ENCODE peak calls at places on chromosome 4, in five cellular contexts. H is vagina, W is adipocyte, E is HCT116, B is right cardiac atrium. K is an unnamed sample. For H3K4me1, the result is how much of the 10 kb centered on the place peaks cover.

GRCh38 chr4:139857021-139857420 is 191.4 kb downstream of the MGST2 start:
- DNase-seq in H (no peak), W (no peak), E (no peak), B (no peak), K (no peak)

GRCh38 chr4:158004101-158004500 is 168.7 kb downstream of the GASK1B start:
- DNase-seq in H (no peak), W (no peak), E (no peak), B (no peak), K (no peak)

GRCh38 chr4:181138116-181138515 is 1105.1 kb upstream of the TENM3 start:
- DNase-seq in H (no peak), W (no peak), E (no peak), B (no peak), K (no peak)

GRCh38 chr4:126766266-126766665 is 866.5 kb upstream of the INTU start:
- DNase-seq in H (no peak), W (no peak), E (no peak), B (peak), K (no peak)

GRCh38 chr4:124686279-124686678 is 26.3 kb downstream of the ANKRD50 start:
- DNase-seq in H (no peak), W (no peak), E (no peak), B (no peak), K (no peak)

GRCh38 chr4:48944659-48945290 is 38.2 kb upstream of the OCIAD2 start:
- DNase-seq in H (no peak), W (no peak), E (no peak), B (no peak), K (no peak)

GRCh38 chr4:31089815-31090214 is 369.6 kb downstream of the PCDH7 start:
- DNase-seq in H (no peak), W (no peak), E (peak), B (peak), K (no peak)

GRCh38 chr4:11565899-11566298 is 137.2 kb upstream of the HS3ST1 start:
- DNase-seq in H (no peak), W (no peak), E (no peak), B (no peak), K (no peak)

GRCh38 chr4:47031713-47032404 is 492 bp downstream of the GABRB1 start:
- DNase-seq in H (no peak), W (peak), E (no peak), B (peak), K (no peak)

DNA sequence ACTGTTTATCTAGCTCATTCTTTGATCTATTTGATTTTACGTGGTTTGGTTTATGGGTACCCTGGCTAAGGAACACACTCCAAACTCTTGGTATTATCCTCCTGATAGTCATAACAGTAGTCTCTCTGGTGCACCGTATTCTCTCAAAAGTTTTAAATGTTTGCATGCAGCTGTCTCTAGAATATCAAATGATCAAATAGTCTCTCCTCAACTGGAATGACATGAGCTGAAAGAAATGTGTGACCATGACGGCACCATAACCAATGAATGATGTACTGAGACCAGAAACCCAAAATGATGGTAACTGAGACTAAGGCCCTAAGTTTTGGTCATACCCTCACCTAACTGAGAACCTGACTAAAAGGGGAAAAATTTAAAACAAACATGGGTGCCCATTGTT is 319.4 kb downstream of the SLC7A11 start:
- DNase-seq in H (no peak), W (no peak), E (no peak), B (no peak), K (no peak)
- H3K4me3 ChIP-seq in H (no peak), W (no peak), E (no peak), B (no peak), K (no peak)

GRCh38 chr4:33685939-33686338 is 2558.4 kb downstream of the ARAP2 start:
- DNase-seq in H (no peak), W (no peak), E (no peak), B (no peak), K (no peak)
- H3K4me1 ChIP-seq in H (under half), W (under half), E (under half), B (under half), K (under half)

DNA sequence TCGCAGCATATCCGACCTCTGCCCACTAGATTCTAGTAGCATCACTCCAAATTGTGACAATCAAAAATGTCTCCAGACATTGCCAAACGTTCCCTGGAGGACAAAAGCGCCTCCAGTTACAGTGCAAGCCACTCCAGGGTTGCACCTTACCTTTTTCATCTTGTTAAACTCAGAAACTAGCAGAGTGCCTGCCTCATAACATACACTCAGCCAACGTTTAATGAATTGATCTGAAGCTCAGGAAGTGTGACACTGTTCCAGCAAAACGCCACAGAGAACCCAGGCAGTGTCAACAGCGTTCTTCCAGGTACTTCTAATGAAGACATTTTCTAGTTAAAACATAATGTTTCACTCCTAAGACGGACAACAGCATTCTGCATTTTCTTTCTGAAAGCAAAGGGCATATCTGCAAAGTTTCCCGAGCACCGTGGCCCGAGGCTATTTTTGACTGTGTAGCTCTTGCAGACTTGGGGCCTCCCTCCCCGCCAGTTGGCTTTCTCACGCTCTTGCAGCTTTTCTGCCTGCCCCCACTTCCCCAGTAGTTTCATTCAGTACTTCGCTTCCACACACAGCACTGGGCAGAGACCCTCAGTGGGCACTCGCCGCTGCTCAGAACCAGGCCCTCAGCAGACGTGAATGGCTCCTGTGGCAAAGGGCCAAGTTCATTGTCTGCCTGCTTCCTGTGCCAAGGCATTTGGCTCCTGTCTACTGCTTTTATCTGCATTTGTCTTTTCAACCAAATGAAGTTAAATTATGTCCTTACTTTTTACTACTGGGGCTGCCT is 133.4 kb upstream of the TTC29 start:
- DNase-seq in H (no peak), W (peak), E (no peak), B (peak), K (no peak)
- H3K4me3 ChIP-seq in H (peak), W (no peak), E (no peak), B (no peak), K (peak)

GRCh38 chr4:76235915-76236314 is 15.6 kb upstream of the FAM47E start:
- DNase-seq in H (no peak), W (no peak), E (no peak), B (no peak), K (no peak)
- H3K4me1 ChIP-seq in H (under half), W (under half), E (under half), B (under half), K (under half)

DNA sequence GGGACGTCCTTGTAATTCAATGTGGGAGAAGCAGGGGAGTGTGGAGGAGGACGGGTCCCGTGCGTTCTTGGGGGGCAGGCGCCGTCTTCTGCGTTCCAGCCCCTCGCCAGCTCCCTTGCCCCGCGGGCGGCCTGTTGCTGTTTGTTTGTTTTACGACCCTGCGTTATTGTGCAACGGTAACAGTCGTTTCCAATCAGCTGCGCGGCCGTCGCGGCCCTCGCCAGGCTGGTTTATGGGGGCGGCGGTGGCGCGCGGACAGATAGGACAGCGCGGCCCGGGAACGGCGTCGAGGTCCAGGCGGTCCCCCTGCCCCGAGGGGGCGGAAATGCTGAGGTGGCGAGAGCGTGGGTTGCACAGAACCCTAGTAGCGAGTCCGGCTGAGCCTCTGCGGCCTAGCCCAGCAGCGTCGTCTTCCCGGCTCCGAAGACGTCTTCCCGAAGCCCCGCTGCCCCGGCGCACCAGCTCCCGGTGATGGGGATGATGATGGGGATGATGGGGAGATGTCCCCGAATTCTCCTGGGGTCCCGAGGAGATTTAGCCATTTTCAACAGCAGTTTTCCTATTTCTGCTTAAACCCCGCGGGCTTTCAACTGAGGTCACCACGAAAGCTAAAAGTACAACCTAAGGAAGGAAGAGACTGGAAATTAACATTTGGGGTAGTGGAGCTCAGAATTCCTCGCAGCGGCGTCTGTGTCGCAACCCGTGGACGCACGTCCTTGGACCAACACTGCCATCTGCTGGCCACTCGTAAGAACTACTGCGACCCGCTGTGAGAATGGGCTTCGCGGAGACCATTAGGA is 4.8 kb downstream of the PDGFRA start:
- DNase-seq in H (no peak), W (peak), E (peak), B (peak), K (no peak)
- H3K4me3 ChIP-seq in H (peak), W (peak), E (no peak), B (peak), K (peak)

GRCh38 chr4:80140237-80140636 is 57.1 kb upstream of the PRDM8 start:
- DNase-seq in H (no peak), W (no peak), E (no peak), B (no peak), K (no peak)
- H3K4me1 ChIP-seq in H (under half), W (under half), E (under half), B (under half), K (under half)

DNA sequence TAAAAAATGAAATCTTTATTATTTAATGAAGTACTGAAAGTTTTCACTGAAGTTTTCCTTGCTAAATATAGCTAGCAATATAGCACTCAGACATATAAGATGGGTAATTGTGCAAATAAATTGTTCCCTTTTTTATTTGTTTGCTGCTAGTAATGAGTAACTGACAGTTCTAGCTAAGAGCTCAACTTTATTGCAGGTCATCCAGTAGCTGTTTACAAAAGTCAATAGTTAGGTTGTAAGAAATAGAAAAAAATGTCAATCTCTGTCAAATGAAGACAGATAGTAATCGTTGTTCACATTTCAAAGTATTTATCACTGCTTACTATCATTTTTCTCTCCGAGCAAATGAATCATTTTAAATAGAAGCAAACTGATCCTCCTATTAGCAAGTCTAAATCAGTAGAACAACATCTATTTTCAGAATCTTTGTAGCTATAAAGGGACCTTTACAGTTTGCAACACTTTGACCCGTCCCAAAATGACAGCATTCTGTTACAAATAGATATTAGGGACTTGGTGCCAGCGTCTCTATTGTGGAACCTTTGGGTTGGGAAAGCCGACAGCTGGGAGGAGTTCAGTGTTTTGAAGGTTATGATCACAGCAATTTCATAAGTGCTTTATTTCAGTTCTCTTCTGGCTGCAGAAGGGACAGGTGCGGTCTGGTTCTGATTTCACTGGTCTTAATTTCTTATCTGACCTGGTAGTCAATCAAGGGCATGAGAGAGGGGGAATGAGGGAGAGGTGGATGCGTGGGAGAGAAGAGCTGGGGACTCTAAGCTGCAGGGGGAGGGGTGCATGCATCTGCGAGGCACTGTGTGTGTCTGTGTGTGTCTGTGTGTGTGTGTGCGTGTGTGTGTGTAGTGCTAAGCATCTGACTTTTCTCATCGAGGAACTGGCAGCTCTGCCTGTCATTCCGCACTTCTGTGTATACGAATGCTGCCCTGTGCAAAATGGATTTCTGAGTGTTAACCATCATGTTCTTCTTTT is 227.9 kb upstream of the PITX2 start:
- DNase-seq in H (no peak), W (no peak), E (no peak), B (peak), K (no peak)
- H3K4me3 ChIP-seq in H (no peak), W (no peak), E (no peak), B (peak), K (no peak)

DNA sequence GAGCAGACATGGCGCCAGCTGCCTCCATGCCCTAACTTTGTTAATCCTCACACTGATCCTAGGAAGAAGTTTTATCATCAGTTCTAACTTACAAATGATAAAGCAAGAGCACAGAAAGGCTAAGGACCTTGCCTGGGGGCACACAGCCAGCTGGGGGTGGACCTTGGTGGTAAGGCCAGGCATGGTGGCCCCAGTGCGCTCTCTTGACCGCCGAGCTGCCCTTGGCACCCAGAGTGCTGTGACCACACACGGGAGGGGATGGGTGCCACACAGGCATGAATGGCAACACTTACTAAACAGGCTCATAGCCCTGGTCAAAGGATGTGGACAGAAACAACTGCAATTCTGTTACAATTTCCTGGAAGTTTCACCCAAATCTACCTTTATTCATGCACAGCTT is 45.0 kb downstream of the ACOX3 start:
- DNase-seq in H (no peak), W (no peak), E (no peak), B (no peak), K (no peak)
- H3K4me1 ChIP-seq in H (under half), W (under half), E (under half), B (under half), K (under half)

GRCh38 chr4:7904942-7905341 is 34.7 kb downstream of the AFAP1 start:
- DNase-seq in H (no peak), W (peak), E (no peak), B (no peak), K (no peak)
- H3K4me3 ChIP-seq in H (no peak), W (peak), E (no peak), B (no peak), K (peak)

GRCh38 chr4:166169111-166169510 is 296.1 kb downstream of the TLL1 start:
- DNase-seq in H (no peak), W (no peak), E (peak), B (no peak), K (no peak)
- H3K4me1 ChIP-seq in H (under half), W (under half), E (under half), B (under half), K (under half)

K was measured in thoracic aorta.